ENCODE peak calls at places on chromosomes 6 and 20, in four cellular contexts. I is transverse colon, Y is K562, Z is A549. G is an unnamed sample.

GRCh38 chr6:88013015-88013414 is 34.6 kb upstream of the SPACA1 start:
- DNase-seq in Z (no peak), Y (no peak), I (no peak), G (no peak)

GRCh38 chr20:36526521-36527011 is 14.8 kb upstream of the MYL9 start:
- DNase-seq in Y (no peak), Z (no peak), I (no peak), G (no peak)

GRCh38 chr6:8940356-8940755 is 505.0 kb upstream of the SLC35B3 start:
- DNase-seq in Y (no peak), I (no peak), Z (no peak), G (no peak)

GRCh38 chr6:169653691-169654090 is 48.1 kb downstream of the WDR27 start:
- DNase-seq in Z (no peak), Y (no peak), I (no peak), G (no peak)

GRCh38 chr6:23027281-23027680 is 457.9 kb downstream of the HDGFL1 start:
- DNase-seq in I (no peak), Z (no peak), Y (no peak), G (no peak)

GRCh38 chr20:14838663-14839650 is 501.5 kb upstream of the FLRT3 start:
- DNase-seq in Z (no peak), I (no peak), Y (no peak), G (no peak)

GRCh38 chr6:80165143-80165542 is 58.7 kb downstream of the BCKDHB start:
- DNase-seq in I (no peak), Y (no peak), Z (no peak), G (no peak)

GRCh38 chr6:45650527-45651135 is 272.9 kb upstream of the SUPT3H start:
- DNase-seq in Y (no peak), I (no peak), Z (peak; percentile 60), G (no peak)

GRCh38 chr6:145323652-145324051 is 411.7 kb downstream of the EPM2A start:
- DNase-seq in I (no peak), Z (no peak), Y (no peak), G (no peak)

GRCh38 chr6:129469070-129469662 is 240.8 kb downstream of the ARHGAP18 start:
- DNase-seq in Z (no peak), I (no peak), Y (no peak), G (no peak)

GRCh38 chr6:111161650-111162049 is 74.3 kb downstream of the SLC16A10 start:
- DNase-seq in Y (no peak), I (no peak), Z (no peak), G (no peak)

GRCh38 chr20:18577942-18578341 is 9.9 kb upstream of the DTD1 start:
- DNase-seq in Y (no peak), Z (no peak), I (no peak), G (no peak)
- TF ChIP-seq EP300 in Y (no peak), Z (no peak), I (no peak), G (no peak)

GRCh38 chr6:11123978-11124377 is 12.5 kb upstream of the ERVFRD-1 start:
- DNase-seq in I (no peak), Z (no peak), Y (no peak), G (no peak)
- TF ChIP-seq CTCF in I (no peak), Z (no peak), Y (no peak), G (no peak)

GRCh38 chr6:14747881-14748520 is 497.9 kb upstream of the JARID2 start:
- DNase-seq in Y (no peak), Z (no peak), I (no peak), G (no peak)
- TF ChIP-seq EP300 in Y (no peak), Z (no peak), I (no peak), G (no peak)

DNA sequence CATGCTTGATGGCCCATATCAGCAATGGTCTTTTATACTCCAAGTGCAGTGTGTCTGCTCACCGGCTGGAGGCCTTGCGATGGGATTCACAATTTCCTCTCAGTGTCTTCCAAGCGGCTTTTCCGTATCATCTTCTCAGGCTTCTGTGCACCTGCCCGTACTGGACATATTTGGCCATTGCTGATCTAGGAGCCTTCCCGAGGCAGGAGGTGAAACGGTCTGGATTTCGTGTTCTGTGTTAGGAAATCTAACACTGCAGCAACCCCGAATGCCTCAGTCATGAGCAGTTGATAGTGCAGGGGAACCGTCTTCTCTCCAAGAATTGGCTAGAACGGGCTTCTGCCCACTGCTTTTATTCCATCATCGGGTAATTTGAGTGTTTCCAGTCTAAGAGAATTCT is 60.5 kb downstream of the PPP1R14C start:
- DNase-seq in Z (no peak), I (no peak), Y (no peak), G (no peak)
- TF ChIP-seq CTCF in Z (no peak), I (no peak), Y (no peak), G (no peak)

GRCh38 chr20:41249781-41250281 is 67.7 kb downstream of the ZHX3 start:
- DNase-seq in Y (peak; percentile 45), I (no peak), Z (peak; percentile 24), G (no peak)
- TF ChIP-seq EP300 in Y (no peak), I (no peak), Z (no peak), G (no peak)

DNA sequence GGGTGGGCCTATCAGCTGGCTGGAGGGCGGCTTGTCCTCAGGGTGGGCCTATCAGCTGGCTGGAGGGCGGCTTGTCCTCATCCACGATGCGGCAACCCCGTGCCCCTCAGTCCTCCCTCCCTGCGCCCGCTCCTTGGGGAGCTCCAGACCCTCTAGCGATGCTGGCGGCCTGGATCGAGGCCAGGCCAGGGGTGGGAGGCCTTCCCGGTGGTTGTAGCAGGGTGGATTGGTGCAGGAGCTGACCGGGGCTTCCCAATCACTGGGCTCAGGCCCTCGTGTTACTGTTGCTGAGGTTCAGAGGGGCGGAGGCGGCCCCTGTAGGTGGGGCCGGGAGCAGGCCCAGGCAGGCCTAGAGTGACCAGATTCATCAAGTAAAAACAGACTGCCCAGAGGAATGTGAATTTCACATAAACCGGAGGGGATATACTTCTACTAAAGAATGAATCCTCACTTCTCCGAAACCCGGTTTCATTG is 8.8 kb downstream of the SLC17A9 start:
- DNase-seq in Y (peak; percentile 48), Z (no peak), I (no peak), G (no peak)
- TF ChIP-seq CTCF in Y (no peak), Z (no peak), I (no peak), G (no peak)

DNA sequence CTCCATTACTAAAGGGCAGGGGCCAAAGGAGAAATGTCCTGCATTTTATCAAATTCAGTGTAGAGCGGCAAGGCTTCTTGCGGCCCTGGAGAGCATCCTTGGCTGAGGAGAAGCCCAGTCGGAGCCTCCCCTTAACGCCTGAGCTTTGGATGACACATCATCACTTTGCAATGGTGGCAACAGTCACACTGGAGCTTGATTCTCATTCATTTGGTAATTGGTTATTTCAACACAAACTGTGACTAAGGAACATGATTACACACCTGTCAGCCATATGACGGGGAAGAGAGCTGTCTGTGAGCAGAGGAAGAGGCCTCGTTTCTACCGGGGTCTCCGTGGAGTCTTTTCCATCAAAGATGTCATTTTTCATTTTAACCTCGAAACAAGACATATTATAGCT is 81.4 kb downstream of the SOBP start:
- DNase-seq in Z (no peak), Y (no peak), I (no peak), G (no peak)
- TF ChIP-seq EP300 in Z (no peak), Y (no peak), I (no peak), G (no peak)

DNA sequence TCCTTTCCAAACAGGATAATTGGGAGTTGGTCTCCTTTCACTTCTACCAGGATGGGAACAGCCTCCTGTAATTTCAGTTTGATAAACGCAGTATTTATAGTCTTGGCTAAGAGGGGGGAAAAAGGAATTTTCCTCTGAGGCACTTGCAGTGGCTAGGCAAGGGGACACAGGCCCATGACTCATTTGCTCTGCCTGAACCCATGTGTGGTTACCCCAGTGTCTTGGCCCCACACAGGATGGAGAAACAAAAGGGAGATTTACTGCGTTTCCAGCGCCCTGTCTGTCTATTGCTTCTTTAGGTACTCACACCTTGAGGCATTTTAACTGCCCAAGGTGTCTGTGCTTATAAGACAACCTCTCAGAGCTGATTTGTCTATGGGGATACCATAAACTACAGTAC is 74.8 kb upstream of the NEDD9 start:
- DNase-seq in I (no peak), Y (no peak), Z (no peak), G (no peak)
- TF ChIP-seq CTCF in I (no peak), Y (no peak), Z (no peak), G (no peak)

GRCh38 chr20:46279104-46279503 is 29.2 kb downstream of the CDH22 start:
- DNase-seq in Y (peak; percentile 13), Z (no peak), I (no peak), G (no peak)
- TF ChIP-seq EP300 in Y (no peak), Z (no peak), I (no peak), G (no peak)